ENCODE peak calls at places on chromosomes 5 and 9, in seven cellular contexts. One of them, this sample, is unnamed.

GRCh38 chr5:98110270-98110669 is 663.2 kb upstream of the RGMB start:
- DNase-seq in fibroblast of mammary gland: peak; percentile 90
- DNase-seq in PC-3: peak; percentile 66
- DNase-seq in colonic mucosa: no peak
- DNase-seq in brain microvascular endothelial cell: peak; percentile 90
- DNase-seq in pancreas: no peak
- DNase-seq in CD8-positive, alpha-beta T cell: no peak
- DNase-seq in this sample: peak; percentile 66

GRCh38 chr5:176724472-176724871 is 77.2 kb downstream of the TSPAN17 start:
- DNase-seq in brain microvascular endothelial cell: no peak
- DNase-seq in colonic mucosa: no peak
- DNase-seq in CD8-positive, alpha-beta T cell: no peak
- DNase-seq in PC-3: no peak
- DNase-seq in fibroblast of mammary gland: no peak
- DNase-seq in pancreas: no peak
- DNase-seq in this sample: no peak

GRCh38 chr5:143044265-143044664 is 274.1 kb downstream of the ARHGAP26 start:
- DNase-seq in pancreas: no peak
- DNase-seq in colonic mucosa: no peak
- DNase-seq in CD8-positive, alpha-beta T cell: no peak
- DNase-seq in fibroblast of mammary gland: no peak
- DNase-seq in brain microvascular endothelial cell: no peak
- DNase-seq in PC-3: no peak
- DNase-seq in this sample: no peak

GRCh38 chr5:32866138-32866537 is 155.0 kb downstream of the NPR3 start:
- DNase-seq in CD8-positive, alpha-beta T cell: no peak
- DNase-seq in PC-3: peak; percentile 39
- DNase-seq in pancreas: no peak
- DNase-seq in brain microvascular endothelial cell: no peak
- DNase-seq in fibroblast of mammary gland: peak; percentile 19
- DNase-seq in colonic mucosa: no peak
- DNase-seq in this sample: no peak

GRCh38 chr9:136750526-136750925 is 2.2 kb upstream of the LCN6 start:
- DNase-seq in colonic mucosa: no peak
- DNase-seq in CD8-positive, alpha-beta T cell: no peak
- DNase-seq in PC-3: peak; percentile 39
- DNase-seq in pancreas: no peak
- DNase-seq in fibroblast of mammary gland: no peak
- DNase-seq in brain microvascular endothelial cell: no peak
- DNase-seq in this sample: no peak

GRCh38 chr5:177233206-177233605 is 70.3 kb downstream of the RAB24 start:
- DNase-seq in PC-3: no peak
- DNase-seq in fibroblast of mammary gland: peak; percentile 13
- DNase-seq in colonic mucosa: no peak
- DNase-seq in CD8-positive, alpha-beta T cell: no peak
- DNase-seq in pancreas: no peak
- DNase-seq in brain microvascular endothelial cell: no peak
- DNase-seq in this sample: no peak

GRCh38 chr9:99594056-99594780 is 227.5 kb upstream of the NR4A3 start:
- DNase-seq in colonic mucosa: no peak
- DNase-seq in CD8-positive, alpha-beta T cell: no peak
- DNase-seq in fibroblast of mammary gland: no peak
- DNase-seq in pancreas: no peak
- DNase-seq in PC-3: no peak
- DNase-seq in brain microvascular endothelial cell: no peak
- DNase-seq in this sample: no peak

GRCh38 chr5:65811895-65812294 is 89.9 kb downstream of the NLN start:
- DNase-seq in PC-3: peak; percentile 39
- DNase-seq in CD8-positive, alpha-beta T cell: no peak
- DNase-seq in fibroblast of mammary gland: no peak
- DNase-seq in colonic mucosa: peak; percentile 26
- DNase-seq in pancreas: no peak
- DNase-seq in brain microvascular endothelial cell: peak; percentile 27
- DNase-seq in this sample: no peak

DNA sequence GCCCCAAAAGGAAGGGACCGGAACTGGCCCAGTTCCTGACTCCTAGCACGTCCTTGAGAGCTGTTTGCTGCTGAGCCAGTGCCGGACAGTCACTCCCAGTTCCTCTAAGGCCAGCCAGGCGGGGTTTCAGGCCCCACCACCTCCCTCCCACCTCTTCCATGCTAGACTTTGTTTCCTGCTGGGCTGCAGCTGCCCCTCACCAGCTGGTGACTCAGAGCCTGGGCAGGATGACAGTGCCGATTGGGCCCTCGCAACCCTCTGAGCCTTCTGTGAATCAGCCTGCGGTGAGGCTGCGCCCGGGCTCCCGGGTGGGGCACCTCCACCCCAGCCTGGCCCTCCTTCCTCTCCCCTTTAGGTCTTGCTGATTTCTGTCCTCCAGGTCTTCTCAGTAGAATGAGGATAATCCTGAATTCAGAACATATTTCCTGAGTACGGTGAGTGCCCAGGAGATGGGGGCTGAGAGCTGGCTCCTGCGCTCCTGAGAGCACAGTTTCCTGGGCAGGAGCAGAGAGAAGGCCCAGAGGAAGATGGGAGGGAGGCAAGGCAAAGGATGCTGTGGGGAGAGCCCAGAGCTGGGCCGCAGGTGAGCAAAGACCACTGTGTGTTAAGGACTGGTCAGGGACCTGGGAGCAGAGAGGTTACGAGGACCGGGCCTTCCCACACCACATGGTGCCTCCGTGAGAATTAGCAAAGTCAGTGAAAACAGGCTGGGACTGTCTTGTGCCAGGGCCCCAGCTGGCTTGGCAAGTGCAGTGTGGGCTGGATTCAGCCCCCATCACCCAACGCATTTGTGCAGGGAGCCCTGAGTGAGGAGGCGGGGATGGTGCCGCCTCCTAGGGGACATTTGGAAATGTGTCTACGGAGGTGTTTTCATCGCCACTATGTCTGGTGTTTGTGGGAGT is 32.9 kb upstream of the STXBP1 start:
- DNase-seq in fibroblast of mammary gland: peak; percentile 97
- DNase-seq in PC-3: peak; percentile 96
- DNase-seq in brain microvascular endothelial cell: peak; percentile 90
- DNase-seq in CD8-positive, alpha-beta T cell: peak; percentile 70
- DNase-seq in colonic mucosa: peak; percentile 89
- DNase-seq in pancreas: peak; percentile 90
- DNase-seq in this sample: peak; percentile 98
- TF ChIP-seq CTCF in fibroblast of mammary gland: peak; percentile 36
- TF ChIP-seq CTCF in PC-3: peak; percentile 51
- TF ChIP-seq CTCF in brain microvascular endothelial cell: peak; percentile 59
- TF ChIP-seq CTCF in CD8-positive, alpha-beta T cell: no peak
- TF ChIP-seq CTCF in colonic mucosa: no peak
- TF ChIP-seq CTCF in pancreas: peak; percentile 13
- TF ChIP-seq CTCF in this sample: peak; percentile 54

GRCh38 chr9:113503131-113503541 is 39.6 kb downstream of the RGS3 start:
- DNase-seq in PC-3: no peak
- DNase-seq in pancreas: no peak
- DNase-seq in CD8-positive, alpha-beta T cell: no peak
- DNase-seq in fibroblast of mammary gland: no peak
- DNase-seq in brain microvascular endothelial cell: no peak
- DNase-seq in colonic mucosa: no peak
- DNase-seq in this sample: no peak
- H3K4me3 ChIP-seq in PC-3: no peak overlapping the region
- H3K4me3 ChIP-seq in pancreas: peak overlapping the region; percentile 10
- H3K4me3 ChIP-seq in CD8-positive, alpha-beta T cell: no peak overlapping the region
- H3K4me3 ChIP-seq in fibroblast of mammary gland: no peak overlapping the region
- H3K4me3 ChIP-seq in brain microvascular endothelial cell: no peak overlapping the region
- H3K4me3 ChIP-seq in colonic mucosa: no peak overlapping the region
- H3K4me3 ChIP-seq in this sample: no peak overlapping the region

DNA sequence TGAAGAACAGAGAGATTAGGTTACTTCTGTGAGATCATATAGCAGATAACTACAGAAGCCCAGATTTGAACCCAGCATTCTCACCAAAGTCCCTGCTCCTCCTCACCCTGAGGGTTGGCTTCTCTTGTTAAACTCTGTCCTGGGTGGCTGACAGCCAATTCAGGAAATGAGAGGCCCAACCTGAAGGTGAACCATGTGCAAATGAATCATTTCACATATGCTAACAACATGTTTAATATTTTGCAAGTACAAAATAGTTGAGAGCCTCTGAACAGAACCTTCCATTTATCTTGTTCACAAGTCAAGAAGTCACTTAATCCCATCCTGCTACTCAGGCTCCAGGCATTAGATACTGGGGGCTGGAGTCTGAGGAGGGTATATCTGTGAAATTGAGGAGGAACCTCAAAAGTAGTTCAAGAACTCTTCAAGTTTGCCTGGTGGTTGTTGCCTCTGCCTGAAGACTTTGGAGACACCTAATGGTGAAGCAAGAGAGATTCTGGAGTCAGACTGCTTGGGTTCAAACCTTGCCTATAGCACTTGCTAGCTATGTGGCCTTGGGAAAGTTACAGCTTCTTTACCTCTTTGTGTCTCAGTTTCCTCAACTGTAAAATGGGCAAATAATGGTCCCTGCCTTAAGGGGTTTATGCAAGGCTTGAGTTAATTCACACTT is 564.0 kb downstream of the PSAT1 start:
- DNase-seq in pancreas: no peak
- DNase-seq in brain microvascular endothelial cell: peak; percentile 51
- DNase-seq in fibroblast of mammary gland: peak; percentile 79
- DNase-seq in CD8-positive, alpha-beta T cell: no peak
- DNase-seq in colonic mucosa: no peak
- DNase-seq in PC-3: peak; percentile 71
- DNase-seq in this sample: peak; percentile 65
- TF ChIP-seq CTCF in pancreas: no peak
- TF ChIP-seq CTCF in brain microvascular endothelial cell: peak; percentile 42
- TF ChIP-seq CTCF in fibroblast of mammary gland: peak; percentile 18
- TF ChIP-seq CTCF in CD8-positive, alpha-beta T cell: no peak
- TF ChIP-seq CTCF in colonic mucosa: no peak
- TF ChIP-seq CTCF in PC-3: no peak
- TF ChIP-seq CTCF in this sample: no peak

GRCh38 chr5:1516615-1517601 is 6.9 kb downstream of the LPCAT1 start:
- DNase-seq in brain microvascular endothelial cell: peak; percentile 29
- DNase-seq in pancreas: peak; percentile 16
- DNase-seq in fibroblast of mammary gland: peak; percentile 90
- DNase-seq in CD8-positive, alpha-beta T cell: peak; percentile 5
- DNase-seq in PC-3: peak; percentile 87
- DNase-seq in colonic mucosa: peak; percentile 20
- DNase-seq in this sample: peak; percentile 66
- H3K4me3 ChIP-seq in brain microvascular endothelial cell: no peak overlapping the region
- H3K4me3 ChIP-seq in pancreas: no peak overlapping the region
- H3K4me3 ChIP-seq in fibroblast of mammary gland: no peak overlapping the region
- H3K4me3 ChIP-seq in CD8-positive, alpha-beta T cell: no peak overlapping the region
- H3K4me3 ChIP-seq in PC-3: peak overlapping the region; percentile 21
- H3K4me3 ChIP-seq in colonic mucosa: no peak overlapping the region
- H3K4me3 ChIP-seq in this sample: no peak overlapping the region

This sample was measured in astrocyte of the spinal cord.